ENCODE peak calls at places on chromosomes 1 and 21, in six cellular contexts. J is GM12865; E is NCI-H524; Q is putamen; L is globus pallidus; X is CD8-positive, alpha-beta memory T cell. O is an unnamed sample.

GRCh38 chr1:201748331-201748730 is 80.6 kb upstream of the IPO9 start:
- DNase-seq in X (no peak), E (no peak), L (no peak), Q (no peak), J (no peak), O (no peak)

GRCh38 chr1:21490774-21491482 is 18.3 kb upstream of the ALPL start:
- DNase-seq in Q (no peak), J (peak), L (peak), X (no peak), E (peak), O (peak)

GRCh38 chr1:152111515-152111968 is 3.7 kb downstream of the TCHH start:
- DNase-seq in Q (peak), J (peak), L (no peak), X (no peak), E (no peak), O (no peak)

GRCh38 chr1:223683586-223684487 is 18.3 kb upstream of the CAPN8 start:
- DNase-seq in Q (peak), L (no peak), X (peak), J (peak), E (peak), O (peak)

GRCh38 chr1:234139966-234140365 is 233.3 kb upstream of the COA6 start:
- DNase-seq in J (no peak), L (no peak), Q (no peak), X (no peak), E (no peak), O (no peak)

GRCh38 chr21:45179568-45180288 is 105.3 kb downstream of the ADARB1 start:
- DNase-seq in Q (no peak), J (no peak), X (no peak), E (no peak), L (no peak), O (no peak)

GRCh38 chr1:91806777-91807700 is 78.9 kb downstream of the TGFBR3 start:
- DNase-seq in L (no peak), E (no peak), J (no peak), Q (no peak), X (no peak), O (no peak)

GRCh38 chr1:17194981-17195528 is 9.9 kb upstream of the PADI1 start:
- DNase-seq in X (no peak), J (no peak), L (no peak), E (no peak), Q (no peak), O (no peak)

GRCh38 chr1:71285529-71285928 is 204.7 kb upstream of the ZRANB2 start:
- DNase-seq in E (no peak), L (no peak), Q (no peak), J (no peak), X (no peak), O (no peak)

GRCh38 chr1:233518344-233518743 is 95.6 kb upstream of the KCNK1 start:
- DNase-seq in J (peak), X (no peak), E (peak), Q (peak), L (peak), O (peak)

GRCh38 chr1:80401757-80402156 is 1395.2 kb upstream of the ADGRL4 start:
- DNase-seq in J (no peak), L (no peak), E (no peak), Q (no peak), X (no peak), O (no peak)

GRCh38 chr1:201887116-201887866 is 1.4 kb upstream of the SHISA4 start:
- DNase-seq in J (no peak), X (no peak), Q (peak), L (peak), E (no peak), O (no peak)

GRCh38 chr1:63042278-63042677 is 258.3 kb downstream of the ATG4C start:
- DNase-seq in X (no peak), Q (no peak), E (no peak), J (no peak), L (no peak), O (no peak)

GRCh38 chr1:92701147-92701546 is 83.8 kb downstream of the EVI5 start:
- DNase-seq in X (no peak), Q (no peak), J (no peak), E (no peak), L (no peak), O (no peak)

GRCh38 chr1:24321150-24321549 is 2.0 kb downstream of the GRHL3 start:
- DNase-seq in E (no peak), X (no peak), J (no peak), Q (no peak), L (no peak), O (no peak)

GRCh38 chr1:234911787-234912186 is 216.8 kb downstream of the TOMM20 start:
- DNase-seq in J (no peak), L (no peak), X (peak), E (no peak), Q (no peak), O (no peak)

GRCh38 chr21:33761104-33762036 is 119.1 kb downstream of the ITSN1 start:
- DNase-seq in L (peak), E (peak), Q (peak), J (peak), X (no peak), O (no peak)

GRCh38 chr1:153526132-153526543 is 9.7 kb downstream of the S100A6 start:
- DNase-seq in J (no peak), E (no peak), Q (no peak), X (no peak), L (no peak), O (no peak)

GRCh38 chr1:41696381-41696780 is 211.9 kb upstream of the EDN2 start:
- DNase-seq in Q (no peak), J (no peak), X (no peak), E (peak), L (no peak), O (no peak)

O was measured in OCI-LY7.